ENCODE peak calls at places on chromosomes 2 and 18, in six cellular contexts. X, W, H, Y, L and M are unnamed samples.

GRCh38 chr18:11674119-11674518 is 14.9 kb upstream of the GNAL start:
- DNase-seq in H (no peak), W (no peak), L (no peak), X (no peak), Y (no peak), M (no peak)

GRCh38 chr2:121974919-121975654 is 219.6 kb downstream of the TSN start:
- DNase-seq in X (peak), L (peak), W (no peak), Y (peak), H (no peak), M (peak)

GRCh38 chr2:241855245-241855887 is 3.3 kb downstream of the PDCD1 start:
- DNase-seq in X (no peak), H (peak), L (peak), W (no peak), Y (no peak), M (no peak)

GRCh38 chr18:5582054-5582453 is 38.3 kb upstream of the EPB41L3 start:
- DNase-seq in X (peak), Y (no peak), L (no peak), W (no peak), H (no peak), M (no peak)

GRCh38 chr2:48433682-48434081 is 96.3 kb upstream of the STON1 start:
- DNase-seq in H (no peak), L (no peak), X (peak), Y (peak), W (no peak), M (peak)

GRCh38 chr2:162242586-162243304 is 500 bp downstream of the FAP start:
- DNase-seq in H (no peak), X (peak), W (no peak), L (no peak), Y (no peak), M (no peak)

GRCh38 chr2:165870346-165870745 is 76.3 kb upstream of the GALNT3 start:
- DNase-seq in W (no peak), Y (no peak), H (no peak), X (no peak), L (no peak), M (no peak)

GRCh38 chr2:96131152-96131817 is 7.0 kb downstream of the ASTL start:
- DNase-seq in W (no peak), Y (no peak), H (no peak), L (no peak), X (no peak), M (no peak)

GRCh38 chr18:50879302-50880107 is 587 bp downstream of the ME2 start:
- DNase-seq in X (peak), H (peak), Y (peak), W (no peak), L (no peak), M (peak)

GRCh38 chr2:236177967-236178909 is 10.1 kb upstream of the GBX2 start:
- DNase-seq in X (peak), H (peak), L (peak), W (no peak), Y (peak), M (peak)

GRCh38 chr2:200515155-200515554 is 5.3 kb upstream of the KCTD18 start:
- DNase-seq in W (no peak), H (no peak), L (no peak), X (no peak), Y (no peak), M (no peak)

GRCh38 chr18:68435581-68435980 is 279.3 kb downstream of the TMX3 start:
- DNase-seq in Y (no peak), W (no peak), H (no peak), L (no peak), X (no peak), M (no peak)

GRCh38 chr2:7225848-7226247 is 308.6 kb downstream of the RNF144A start:
- DNase-seq in X (no peak), H (no peak), Y (no peak), L (no peak), W (no peak), M (no peak)

GRCh38 chr2:86038291-86039081 is 67.2 kb downstream of the POLR1A start:
- DNase-seq in L (no peak), X (peak), Y (no peak), W (no peak), H (peak), M (no peak)

GRCh38 chr2:7023542-7023941 is 106.3 kb downstream of the RNF144A start:
- DNase-seq in X (peak), L (no peak), W (no peak), Y (no peak), H (no peak), M (peak)

GRCh38 chr2:10992023-10992791 is 80.5 kb downstream of the KCNF1 start:
- DNase-seq in L (no peak), Y (no peak), W (no peak), H (peak), X (no peak), M (no peak)

GRCh38 chr2:3780477-3781402 is 77.4 kb downstream of the DCDC2C start:
- DNase-seq in X (no peak), L (peak), W (no peak), Y (peak), H (peak), M (peak)

GRCh38 chr2:37105150-37105549 is 20.8 kb downstream of the GPATCH11 start:
- DNase-seq in L (no peak), X (no peak), H (no peak), W (no peak), Y (no peak), M (no peak)

GRCh38 chr2:16070648-16070971 is 130.3 kb downstream of the MYCN start:
- DNase-seq in X (no peak), L (no peak), W (no peak), Y (no peak), H (no peak), M (no peak)

GRCh38 chr2:239312081-239312501 is 88.7 kb downstream of the HDAC4 start:
- DNase-seq in H (no peak), Y (no peak), W (peak), X (no peak), L (no peak), M (no peak)

GRCh38 chr18:34122724-34123334 is 101.9 kb downstream of the NOL4 start:
- DNase-seq in W (no peak), L (no peak), Y (no peak), H (no peak), X (peak), M (peak)

GRCh38 chr2:72263043-72263780 is 115.5 kb upstream of the CYP26B1 start:
- DNase-seq in H (no peak), Y (no peak), L (no peak), X (peak), W (no peak), M (no peak)

GRCh38 chr18:27419646-27420045 is 234.5 kb upstream of the CHST9 start:
- DNase-seq in W (no peak), H (no peak), X (no peak), L (no peak), Y (no peak), M (no peak)

GRCh38 chr2:216412022-216412999 is at the start of gene SMARCAL1:
- DNase-seq in H (peak), W (peak), Y (peak), X (peak), L (peak), M (peak)

GRCh38 chr2:3738454-3738853 is 35.1 kb downstream of the DCDC2C start:
- DNase-seq in Y (no peak), W (no peak), H (no peak), L (no peak), X (no peak), M (peak)

GRCh38 chr2:71156531-71156930 is 26.1 kb downstream of the MPHOSPH10 start:
- DNase-seq in X (peak), H (no peak), Y (no peak), L (no peak), W (no peak), M (no peak)

GRCh38 chr18:8439091-8439490 is 170.1 kb upstream of the RAB12 start:
- DNase-seq in X (no peak), L (no peak), W (no peak), H (no peak), Y (no peak), M (no peak)

GRCh38 chr2:240567872-240568677 is at the start of gene RNPEPL1:
- DNase-seq in H (peak), W (peak), Y (peak), X (no peak), L (peak), M (peak)

GRCh38 chr2:224938670-224939309 is 103.5 kb downstream of the DOCK10 start:
- DNase-seq in W (no peak), X (no peak), H (no peak), Y (no peak), L (no peak), M (no peak)

GRCh38 chr2:221103930-221104329 is 468.2 kb downstream of the EPHA4 start:
- DNase-seq in X (peak), H (no peak), L (peak), W (no peak), Y (peak), M (no peak)

GRCh38 chr2:128315122-128315828 is 3.4 kb downstream of the HS6ST1 start:
- DNase-seq in X (no peak), Y (no peak), W (no peak), H (no peak), L (no peak), M (no peak)

GRCh38 chr2:177275041-177275440 is 10.5 kb upstream of the NFE2L2 start:
- DNase-seq in X (peak), W (no peak), Y (no peak), L (no peak), H (no peak), M (no peak)

GRCh38 chr2:166464187-166464586 is 29.9 kb downstream of the SCN7A start:
- DNase-seq in H (no peak), X (peak), Y (no peak), W (no peak), L (no peak), M (no peak)

GRCh38 chr2:121018136-121019057 is 266.6 kb downstream of the TFCP2L1 start:
- DNase-seq in Y (no peak), X (no peak), L (peak), H (no peak), W (no peak), M (peak)

GRCh38 chr2:101380376-101380775 is 6.9 kb downstream of the CREG2 start:
- DNase-seq in W (peak), X (peak), L (peak), H (no peak), Y (no peak), M (peak)

GRCh38 chr2:23519334-23519651 is 134.3 kb downstream of the KLHL29 start:
- DNase-seq in L (no peak), X (no peak), Y (no peak), H (no peak), W (no peak), M (peak)
- TF ChIP-seq CTCF in L (no peak), X (no peak), Y (no peak), H (peak), W (peak), M (peak)

GRCh38 chr2:31334311-31335026 is 80.1 kb downstream of the XDH start:
- DNase-seq in X (no peak), H (no peak), Y (no peak), W (no peak), L (no peak), M (no peak)

GRCh38 chr2:31335921-31336570 is 78.5 kb downstream of the XDH start:
- DNase-seq in L (no peak), X (peak), W (no peak), H (no peak), Y (no peak), M (no peak)

GRCh38 chr2:31333046-31333445 is 81.5 kb downstream of the XDH start:
- DNase-seq in W (no peak), Y (no peak), L (no peak), H (no peak), X (no peak), M (no peak)

GRCh38 chr2:31332521-31332920 is 82.0 kb downstream of the XDH start:
- DNase-seq in W (no peak), H (no peak), Y (peak), X (no peak), L (no peak), M (no peak)

DNA sequence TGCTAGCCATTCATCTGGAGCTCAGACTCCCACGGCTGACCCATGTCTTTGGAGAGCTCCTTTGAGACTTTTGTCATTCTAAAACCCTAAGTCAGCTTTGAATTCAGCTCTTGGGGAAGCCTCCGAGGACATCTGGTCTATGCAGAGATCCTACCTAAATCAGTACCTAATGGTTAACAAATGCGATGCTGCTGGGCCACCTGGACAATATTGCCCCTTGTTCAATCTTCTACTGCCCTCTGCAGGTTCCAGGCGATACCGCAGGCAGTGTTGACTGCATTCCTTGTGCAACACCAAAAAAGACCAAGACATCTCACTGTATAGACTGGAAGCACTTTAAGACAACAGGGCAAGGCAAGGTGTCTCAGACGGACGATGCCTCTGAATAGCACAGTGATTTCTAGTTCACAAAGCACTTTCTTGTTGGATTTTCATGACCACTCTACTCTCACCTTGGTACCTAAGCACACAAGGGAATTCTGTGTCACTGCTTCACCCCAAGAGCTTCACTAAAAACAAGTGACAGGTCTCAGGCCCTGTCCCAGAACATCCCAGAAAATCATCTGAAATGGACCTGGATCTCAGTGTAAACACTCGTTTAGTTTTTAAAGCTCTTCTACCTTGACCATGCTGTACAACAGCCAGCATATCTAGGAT is 80.9 kb downstream of the XDH start:
- DNase-seq in X (peak), W (no peak), L (peak), Y (peak), H (peak), M (peak)
- TF ChIP-seq CTCF in X (peak), W (peak), L (peak), Y (peak), H (peak), M (peak)

GRCh38 chr18:70457223-70457622 is 168.4 kb downstream of the SOCS6 start:
- DNase-seq in Y (no peak), W (no peak), X (no peak), L (no peak), H (no peak), M (no peak)

GRCh38 chr18:70459251-70459650 is 170.4 kb downstream of the SOCS6 start:
- DNase-seq in X (no peak), H (no peak), Y (no peak), W (no peak), L (no peak), M (no peak)

GRCh38 chr18:70457788-70458187 is 168.9 kb downstream of the SOCS6 start:
- DNase-seq in X (no peak), H (no peak), W (no peak), L (no peak), Y (no peak), M (no peak)

GRCh38 chr18:70454705-70455322 is 166.0 kb downstream of the SOCS6 start:
- DNase-seq in W (no peak), L (no peak), Y (no peak), H (no peak), X (peak), M (no peak)

DNA sequence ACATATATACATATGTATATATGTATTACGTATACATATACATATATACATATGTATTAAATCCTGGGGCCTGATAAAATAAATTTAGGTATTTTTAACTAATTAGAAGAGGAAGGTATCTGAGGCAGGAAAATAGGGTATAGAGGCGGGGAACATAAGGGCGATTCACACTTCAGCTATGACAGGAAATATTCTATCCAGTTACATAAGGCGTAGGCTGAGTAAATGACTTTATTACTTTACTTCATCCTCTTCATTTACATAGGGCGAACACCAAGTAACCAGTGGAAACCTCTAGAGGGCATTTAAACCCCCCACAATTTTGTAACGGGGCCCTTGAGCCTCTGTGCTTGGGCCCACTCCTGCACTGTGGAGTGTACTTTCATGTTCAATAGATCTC is 167.5 kb downstream of the SOCS6 start:
- DNase-seq in W (no peak), H (no peak), Y (no peak), X (no peak), L (no peak), M (no peak)
- TF ChIP-seq CTCF in W (no peak), H (no peak), Y (no peak), X (no peak), L (no peak), M (no peak)

GRCh38 chr2:150415022-150415421 is 72.4 kb downstream of the RND3 start:
- DNase-seq in H (no peak), X (no peak), L (no peak), Y (no peak), W (no peak), M (no peak)
- TF ChIP-seq CTCF in H (no peak), X (no peak), L (no peak), Y (no peak), W (no peak), M (no peak)

GRCh38 chr2:38722271-38723115 is 28.7 kb downstream of the SRSF7 start:
- DNase-seq in Y (no peak), W (no peak), H (no peak), X (no peak), L (no peak), M (no peak)
- TF ChIP-seq CTCF in Y (no peak), W (no peak), H (no peak), X (no peak), L (no peak), M (no peak)

DNA sequence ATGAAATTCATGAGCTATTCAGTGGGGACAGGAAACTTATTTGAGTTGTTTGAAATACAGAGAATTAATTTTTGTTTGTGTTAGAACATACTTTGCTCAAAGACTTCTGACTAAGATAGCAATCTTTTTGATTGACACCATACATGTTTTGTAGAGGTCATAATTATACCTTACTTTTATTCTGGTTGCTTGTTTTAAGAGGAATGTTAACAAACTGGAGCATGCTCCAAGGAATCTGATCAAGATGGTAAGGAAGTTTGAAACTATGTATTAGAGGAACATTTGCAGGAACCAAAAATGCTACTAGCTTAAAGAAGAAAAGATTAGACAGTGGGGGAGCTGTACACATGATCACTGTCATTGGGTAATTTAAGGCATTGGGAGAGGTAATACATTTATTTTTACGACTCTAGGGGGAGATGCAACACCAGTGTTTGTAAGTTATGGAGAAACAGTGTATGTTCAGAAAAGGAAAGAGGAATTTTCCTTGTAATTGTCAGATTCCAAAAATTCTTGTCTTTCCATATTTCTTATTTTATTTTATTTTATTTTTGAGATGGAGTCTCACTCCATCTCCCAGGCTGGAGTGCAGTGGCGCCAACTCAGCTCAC is 8.0 kb downstream of the AGFG1 start:
- DNase-seq in L (no peak), Y (no peak), H (no peak), X (peak), W (no peak), M (no peak)
- TF ChIP-seq CTCF in L (peak), Y (peak), H (peak), X (peak), W (peak), M (peak)

DNA sequence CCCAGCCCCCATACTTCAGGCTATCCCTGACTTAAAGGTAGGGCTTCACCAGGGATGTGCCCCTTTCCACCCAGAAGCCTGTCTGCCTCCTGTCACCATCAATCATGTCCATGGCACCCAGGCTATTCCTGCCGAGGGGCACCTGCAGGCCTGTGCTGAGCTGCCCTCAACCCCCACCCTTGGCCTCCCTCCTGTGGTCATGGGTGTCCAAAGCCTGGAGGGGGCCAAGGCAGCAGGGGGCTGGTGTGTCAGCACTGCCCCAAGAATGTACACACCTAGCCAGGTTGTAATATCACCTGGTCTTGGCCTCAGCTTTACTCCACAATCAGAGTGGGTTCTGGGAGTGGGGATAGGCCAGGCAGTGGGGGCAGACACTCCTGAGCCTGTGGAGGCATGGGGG is 69.3 kb downstream of the SUCLG1 start:
- DNase-seq in X (no peak), L (no peak), W (no peak), H (no peak), Y (no peak), M (no peak)
- TF ChIP-seq CTCF in X (no peak), L (no peak), W (no peak), H (no peak), Y (no peak), M (no peak)

DNA sequence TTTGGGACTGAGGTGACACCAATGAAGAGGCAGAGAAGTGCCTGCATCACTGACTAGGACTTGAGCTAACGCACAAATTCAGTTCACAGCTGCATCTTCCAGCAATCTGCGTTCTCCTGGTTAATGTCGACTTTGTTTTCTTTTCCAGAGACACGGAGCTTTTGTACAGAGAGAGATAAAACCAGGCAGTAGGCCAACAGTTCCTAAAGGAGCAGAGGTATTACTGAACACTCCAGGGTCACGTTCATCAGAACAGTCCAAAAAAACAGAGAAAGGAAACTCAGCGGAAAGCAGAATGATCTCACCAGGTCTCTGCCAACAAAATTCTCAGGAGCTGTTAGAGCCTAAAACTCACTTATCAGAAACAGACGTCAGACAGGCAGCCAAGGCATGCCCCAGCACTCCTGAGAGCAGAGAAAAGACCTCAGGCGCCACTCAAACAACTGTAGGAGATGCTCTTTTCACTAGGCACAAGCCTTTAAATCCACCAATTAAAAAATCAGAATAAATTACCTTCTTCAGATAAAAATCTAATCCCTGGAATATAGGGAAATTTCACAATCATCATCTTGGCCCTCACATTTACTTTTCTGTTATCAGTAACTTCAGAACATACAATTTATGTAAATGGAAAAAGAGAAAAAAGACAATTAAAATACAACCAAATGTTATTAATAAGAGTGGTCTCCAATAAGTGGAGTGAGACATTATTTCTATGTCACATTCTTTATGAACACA is 95.9 kb upstream of the SPTBN1 start:
- DNase-seq in H (no peak), W (no peak), X (peak), L (peak), Y (no peak), M (peak)
- TF ChIP-seq CTCF in H (no peak), W (no peak), X (no peak), L (no peak), Y (no peak), M (no peak)